ENCODE peak calls at places on chromosomes 16 and 17, in seven cellular contexts. O is NCI-H82; Y is Daoy; U is stimulated activated CD8-positive, alpha-beta memory T cell treated with anti-CD3 and anti-CD28 coated beads, Interleukin-7, amount 100 ng/mL, for 48 hours; F is neural crest cell; A is COR-L47; T is SW480. R is an unnamed sample.

GRCh38 chr17:42651392-42651791 is 7.7 kb upstream of the TUBG2 start:
- DNase-seq in U (no peak), O (no peak), A (no peak), F (no peak), T (no peak), Y (no peak), R (no peak)

GRCh38 chr16:14309906-14310305 is 238.8 kb downstream of the MRTFB start:
- DNase-seq in A (no peak), Y (peak; percentile 67), U (no peak), T (no peak), O (no peak), F (no peak), R (no peak)

GRCh38 chr16:10547708-10548107 is 32.7 kb downstream of the EMP2 start:
- DNase-seq in U (no peak), F (no peak), O (no peak), T (no peak), Y (no peak), A (no peak), R (no peak)

GRCh38 chr17:47789611-47790520 is 31.7 kb downstream of the OSBPL7 start:
- DNase-seq in F (peak; percentile 55), Y (peak; percentile 73), A (peak; percentile 78), U (peak; percentile 36), O (peak; percentile 80), T (peak; percentile 57), R (peak; percentile 88)

GRCh38 chr16:27698266-27698665 is 148.3 kb downstream of the KATNIP start:
- DNase-seq in Y (peak; percentile 13), O (peak; percentile 73), T (no peak), A (no peak), U (no peak), F (peak; percentile 50), R (peak; percentile 90)

GRCh38 chr16:54277845-54278703 is 8.5 kb downstream of the IRX3 start:
- DNase-seq in U (no peak), F (peak; percentile 33), T (no peak), Y (no peak), O (no peak), A (no peak), R (no peak)

GRCh38 chr16:11349599-11350276 is 4.5 kb downstream of the RMI2 start:
- DNase-seq in O (peak; percentile 13), F (no peak), U (no peak), T (no peak), A (no peak), Y (peak; percentile 39), R (no peak)

GRCh38 chr16:58459344-58460218 is 40.4 kb upstream of the NDRG4 start:
- DNase-seq in T (peak; percentile 83), O (no peak), F (no peak), Y (peak; percentile 73), A (no peak), U (peak; percentile 19), R (no peak)

GRCh38 chr17:7173687-7174602 is 5.2 kb downstream of the ASGR1 start:
- DNase-seq in Y (no peak), A (no peak), U (no peak), O (peak; percentile 51), F (peak; percentile 35), T (no peak), R (no peak)

GRCh38 chr16:27402964-27403600 is 1.1 kb downstream of the IL21R start:
- DNase-seq in Y (no peak), T (no peak), F (no peak), U (no peak), O (peak; percentile 6), A (no peak), R (no peak)

GRCh38 chr17:8124350-8125195 is 667 bp upstream of the HES7 start:
- DNase-seq in A (no peak), Y (peak; percentile 44), U (no peak), T (peak; percentile 62), O (peak; percentile 76), F (peak; percentile 13), R (no peak)

GRCh38 chr16:85863384-85863774 is 35.6 kb upstream of the IRF8 start:
- DNase-seq in O (no peak), Y (no peak), A (no peak), T (peak; percentile 29), U (no peak), F (no peak), R (no peak)

GRCh38 chr17:31916496-31917064 is 15.1 kb upstream of the UTP6 start:
- DNase-seq in Y (no peak), F (no peak), A (no peak), O (no peak), T (no peak), U (no peak), R (no peak)

GRCh38 chr17:59491353-59492090 is 73.9 kb upstream of the DHX40 start:
- DNase-seq in Y (no peak), T (no peak), U (no peak), A (no peak), O (no peak), F (no peak), R (no peak)

GRCh38 chr16:4404967-4405696 is 11.3 kb downstream of the CORO7 start:
- DNase-seq in Y (no peak), O (no peak), T (no peak), A (no peak), U (no peak), F (no peak), R (no peak)

GRCh38 chr17:48487221-48487620 is 43.6 kb downstream of the HOXB1 start:
- DNase-seq in T (no peak), A (no peak), U (no peak), F (no peak), O (no peak), Y (no peak), R (no peak)

GRCh38 chr16:50152807-50153647 is at the start of gene TENT4B:
- DNase-seq in A (peak; percentile 74), U (peak; percentile 75), O (peak; percentile 83), T (peak; percentile 65), F (peak; percentile 80), Y (peak; percentile 87), R (peak; percentile 79)

GRCh38 chr16:4136229-4136813 is 20.1 kb upstream of the ADCY9 start:
- DNase-seq in O (no peak), U (no peak), A (no peak), T (peak; percentile 87), Y (peak; percentile 54), F (no peak), R (no peak)

GRCh38 chr16:30761427-30761927 is 385 bp downstream of the CFAP119 start:
- DNase-seq in Y (peak; percentile 35), U (no peak), A (peak; percentile 42), F (peak; percentile 51), O (peak; percentile 75), T (peak; percentile 25), R (peak; percentile 75)

GRCh38 chr17:58312021-58312630 is 16.5 kb downstream of the TSPOAP1 start:
- DNase-seq in U (no peak), A (no peak), T (no peak), O (no peak), F (no peak), Y (no peak), R (peak; percentile 8)

GRCh38 chr17:69142473-69142802 is 743 bp upstream of the ABCA6 start:
- DNase-seq in O (no peak), F (no peak), T (no peak), U (no peak), Y (no peak), A (no peak), R (no peak)

GRCh38 chr16:82612263-82612662 is 14.5 kb upstream of the CDH13 start:
- DNase-seq in U (no peak), O (no peak), Y (no peak), A (no peak), F (no peak), T (no peak), R (no peak)

GRCh38 chr16:29820271-29820701 is at the start of gene MVP:
- DNase-seq in T (peak; percentile 34), Y (peak; percentile 56), U (no peak), O (peak; percentile 78), F (no peak), A (no peak), R (peak; percentile 72)

GRCh38 chr17:78173025-78173715 is 4.8 kb downstream of the SYNGR2 start:
- DNase-seq in A (no peak), O (no peak), T (no peak), Y (no peak), F (no peak), U (no peak), R (no peak)

GRCh38 chr17:21289902-21290571 is 5.5 kb downstream of the MAP2K3 start:
- DNase-seq in A (no peak), O (no peak), F (no peak), U (no peak), Y (no peak), T (no peak), R (no peak)

GRCh38 chr17:56593741-56594527 is 435 bp downstream of the NOG start:
- DNase-seq in A (peak; percentile 30), O (peak; percentile 92), F (peak; percentile 57), U (no peak), T (peak; percentile 84), Y (peak; percentile 77), R (peak; percentile 70)

GRCh38 chr17:49035470-49036269 is 38.5 kb downstream of the IGF2BP1 start:
- DNase-seq in F (peak; percentile 61), O (peak; percentile 59), Y (peak; percentile 29), T (no peak), U (no peak), A (peak; percentile 3), R (peak; percentile 61)

GRCh38 chr17:82238562-82239201 is 9.8 kb downstream of the SLC16A3 start:
- DNase-seq in A (peak; percentile 68), T (peak; percentile 85), O (no peak), Y (peak; percentile 93), U (no peak), F (no peak), R (peak; percentile 85)

GRCh38 chr17:64057701-64058263 is 37.3 kb upstream of the ICAM2 start:
- DNase-seq in O (no peak), Y (no peak), F (no peak), U (no peak), T (no peak), A (no peak), R (no peak)

GRCh38 chr17:73203135-73203787 is 10.4 kb downstream of the COG1 start:
- DNase-seq in A (no peak), O (no peak), T (peak; percentile 50), F (no peak), U (no peak), Y (peak; percentile 27), R (no peak)

GRCh38 chr17:62855136-62855535 is 47.0 kb upstream of the MARCHF10 start:
- DNase-seq in Y (no peak), A (no peak), O (no peak), F (no peak), U (no peak), T (no peak), R (no peak)

GRCh38 chr16:68936729-68937631 is 93.6 kb downstream of the TANGO6 start:
- DNase-seq in O (no peak), A (no peak), Y (no peak), T (no peak), F (no peak), U (no peak), R (no peak)

GRCh38 chr16:8868272-8869211 is at the start of gene CARHSP1:
- DNase-seq in F (peak; percentile 81), T (peak; percentile 84), U (peak; percentile 84), Y (peak; percentile 91), O (peak; percentile 93), A (peak; percentile 95), R (peak; percentile 88)

GRCh38 chr17:79774561-79774975 is 3.4 kb upstream of the CBX2 start:
- DNase-seq in U (no peak), F (no peak), T (no peak), A (no peak), Y (no peak), O (no peak), R (peak; percentile 53)

GRCh38 chr16:77496934-77497333 is 62.1 kb upstream of the ADAMTS18 start:
- DNase-seq in F (no peak), T (peak; percentile 5), U (no peak), O (no peak), Y (no peak), A (no peak), R (no peak)

GRCh38 chr17:79192503-79193500 is 118.2 kb downstream of the ENGASE start:
- DNase-seq in A (no peak), T (no peak), O (peak; percentile 81), Y (peak; percentile 64), U (no peak), F (peak; percentile 78), R (peak; percentile 75)

GRCh38 chr16:67968440-67969285 is at the start of gene SLC12A4:
- DNase-seq in O (peak; percentile 85), A (peak; percentile 65), Y (peak; percentile 85), T (peak; percentile 68), F (peak; percentile 62), U (peak; percentile 90), R (peak; percentile 62)

GRCh38 chr17:77235370-77236080 is 94.8 kb downstream of the SEC14L1 start:
- DNase-seq in T (no peak), Y (peak; percentile 87), F (no peak), U (no peak), A (no peak), O (no peak), R (no peak)

R was measured in WERI-Rb-1.